ENCODE peak calls at places on chromosome 3, in nine cellular contexts. One of them, this sample, is unnamed.

GRCh38 chr3:122786067-122786466 is 7.6 kb downstream of the HSPBAP1 start:
- DNase-seq in iris pigment epithelial cell: peak
- DNase-seq in activated CD8-positive, alpha-beta memory T cell treated with anti-CD3 and anti-CD28 coated beads, Interleukin-2, amount 50 U/mL, for 4 hours: no peak
- DNase-seq in nephron progenitor cell: no peak
- DNase-seq in occipital lobe: no peak
- DNase-seq in memory B cell: no peak
- DNase-seq in AG08396: peak
- DNase-seq in fibroblast of pulmonary artery: peak
- DNase-seq in HS-5: no peak
- DNase-seq in this sample: no peak

GRCh38 chr3:104628185-104628789 is 738.4 kb upstream of the ALCAM start:
- DNase-seq in iris pigment epithelial cell: peak
- DNase-seq in activated CD8-positive, alpha-beta memory T cell treated with anti-CD3 and anti-CD28 coated beads, Interleukin-2, amount 50 U/mL, for 4 hours: no peak
- DNase-seq in nephron progenitor cell: no peak
- DNase-seq in occipital lobe: no peak
- DNase-seq in memory B cell: no peak
- DNase-seq in AG08396: peak
- DNase-seq in fibroblast of pulmonary artery: peak
- DNase-seq in HS-5: peak
- DNase-seq in this sample: no peak

GRCh38 chr3:141952611-141953010 is 76.2 kb downstream of the ATP1B3 start:
- DNase-seq in iris pigment epithelial cell: no peak
- DNase-seq in activated CD8-positive, alpha-beta memory T cell treated with anti-CD3 and anti-CD28 coated beads, Interleukin-2, amount 50 U/mL, for 4 hours: no peak
- DNase-seq in nephron progenitor cell: no peak
- DNase-seq in occipital lobe: no peak
- DNase-seq in memory B cell: no peak
- DNase-seq in AG08396: no peak
- DNase-seq in fibroblast of pulmonary artery: no peak
- DNase-seq in HS-5: no peak
- DNase-seq in this sample: no peak

GRCh38 chr3:71423151-71423906 is 160.2 kb downstream of the FOXP1 start:
- DNase-seq in iris pigment epithelial cell: peak
- DNase-seq in activated CD8-positive, alpha-beta memory T cell treated with anti-CD3 and anti-CD28 coated beads, Interleukin-2, amount 50 U/mL, for 4 hours: no peak
- DNase-seq in nephron progenitor cell: no peak
- DNase-seq in occipital lobe: no peak
- DNase-seq in memory B cell: no peak
- DNase-seq in AG08396: no peak
- DNase-seq in fibroblast of pulmonary artery: peak
- DNase-seq in HS-5: no peak
- DNase-seq in this sample: no peak

GRCh38 chr3:98768961-98769360 is 5.8 kb downstream of the ST3GAL6 start:
- DNase-seq in iris pigment epithelial cell: no peak
- DNase-seq in activated CD8-positive, alpha-beta memory T cell treated with anti-CD3 and anti-CD28 coated beads, Interleukin-2, amount 50 U/mL, for 4 hours: no peak
- DNase-seq in nephron progenitor cell: no peak
- DNase-seq in occipital lobe: no peak
- DNase-seq in memory B cell: no peak
- DNase-seq in AG08396: no peak
- DNase-seq in fibroblast of pulmonary artery: no peak
- DNase-seq in HS-5: no peak
- DNase-seq in this sample: no peak

GRCh38 chr3:9793161-9793781 is 389 bp downstream of the ARPC4 start:
- DNase-seq in iris pigment epithelial cell: peak
- DNase-seq in activated CD8-positive, alpha-beta memory T cell treated with anti-CD3 and anti-CD28 coated beads, Interleukin-2, amount 50 U/mL, for 4 hours: no peak
- DNase-seq in nephron progenitor cell: no peak
- DNase-seq in occipital lobe: no peak
- DNase-seq in memory B cell: no peak
- DNase-seq in AG08396: peak
- DNase-seq in fibroblast of pulmonary artery: peak
- DNase-seq in HS-5: no peak
- DNase-seq in this sample: peak

GRCh38 chr3:172869356-172869755 is 118.8 kb downstream of the ECT2 start:
- DNase-seq in iris pigment epithelial cell: peak
- DNase-seq in activated CD8-positive, alpha-beta memory T cell treated with anti-CD3 and anti-CD28 coated beads, Interleukin-2, amount 50 U/mL, for 4 hours: no peak
- DNase-seq in nephron progenitor cell: no peak
- DNase-seq in occipital lobe: no peak
- DNase-seq in memory B cell: no peak
- DNase-seq in AG08396: no peak
- DNase-seq in fibroblast of pulmonary artery: peak
- DNase-seq in HS-5: no peak
- DNase-seq in this sample: no peak

GRCh38 chr3:112781611-112782010 is 65.1 kb downstream of the CD200R1L start:
- DNase-seq in iris pigment epithelial cell: no peak
- DNase-seq in activated CD8-positive, alpha-beta memory T cell treated with anti-CD3 and anti-CD28 coated beads, Interleukin-2, amount 50 U/mL, for 4 hours: no peak
- DNase-seq in nephron progenitor cell: no peak
- DNase-seq in occipital lobe: no peak
- DNase-seq in memory B cell: no peak
- DNase-seq in AG08396: no peak
- DNase-seq in fibroblast of pulmonary artery: no peak
- DNase-seq in HS-5: no peak
- DNase-seq in this sample: no peak

GRCh38 chr3:157335677-157336076 is 101.0 kb upstream of the PTX3 start:
- DNase-seq in iris pigment epithelial cell: peak
- DNase-seq in activated CD8-positive, alpha-beta memory T cell treated with anti-CD3 and anti-CD28 coated beads, Interleukin-2, amount 50 U/mL, for 4 hours: no peak
- DNase-seq in nephron progenitor cell: peak
- DNase-seq in occipital lobe: peak
- DNase-seq in memory B cell: no peak
- DNase-seq in AG08396: peak
- DNase-seq in fibroblast of pulmonary artery: peak
- DNase-seq in HS-5: peak
- DNase-seq in this sample: no peak

GRCh38 chr3:196754215-196754937 is 14.7 kb downstream of the PAK2 start:
- DNase-seq in iris pigment epithelial cell: peak
- DNase-seq in activated CD8-positive, alpha-beta memory T cell treated with anti-CD3 and anti-CD28 coated beads, Interleukin-2, amount 50 U/mL, for 4 hours: no peak
- DNase-seq in nephron progenitor cell: no peak
- DNase-seq in occipital lobe: no peak
- DNase-seq in memory B cell: no peak
- DNase-seq in AG08396: no peak
- DNase-seq in fibroblast of pulmonary artery: no peak
- DNase-seq in HS-5: no peak
- DNase-seq in this sample: no peak

GRCh38 chr3:123053107-123053506 is 13.7 kb upstream of the PDIA5 start:
- DNase-seq in iris pigment epithelial cell: no peak
- DNase-seq in activated CD8-positive, alpha-beta memory T cell treated with anti-CD3 and anti-CD28 coated beads, Interleukin-2, amount 50 U/mL, for 4 hours: no peak
- DNase-seq in nephron progenitor cell: no peak
- DNase-seq in occipital lobe: no peak
- DNase-seq in memory B cell: no peak
- DNase-seq in AG08396: no peak
- DNase-seq in fibroblast of pulmonary artery: peak
- DNase-seq in HS-5: no peak
- DNase-seq in this sample: no peak

GRCh38 chr3:102225407-102226132 is 209.2 kb upstream of the ZPLD1 start:
- DNase-seq in iris pigment epithelial cell: peak
- DNase-seq in activated CD8-positive, alpha-beta memory T cell treated with anti-CD3 and anti-CD28 coated beads, Interleukin-2, amount 50 U/mL, for 4 hours: no peak
- DNase-seq in nephron progenitor cell: no peak
- DNase-seq in occipital lobe: no peak
- DNase-seq in memory B cell: no peak
- DNase-seq in AG08396: peak
- DNase-seq in fibroblast of pulmonary artery: peak
- DNase-seq in HS-5: peak
- DNase-seq in this sample: no peak

GRCh38 chr3:161920196-161920595 is 423.6 kb downstream of the OTOL1 start:
- DNase-seq in iris pigment epithelial cell: peak
- DNase-seq in activated CD8-positive, alpha-beta memory T cell treated with anti-CD3 and anti-CD28 coated beads, Interleukin-2, amount 50 U/mL, for 4 hours: no peak
- DNase-seq in nephron progenitor cell: no peak
- DNase-seq in occipital lobe: no peak
- DNase-seq in memory B cell: no peak
- DNase-seq in AG08396: no peak
- DNase-seq in fibroblast of pulmonary artery: no peak
- DNase-seq in HS-5: no peak
- DNase-seq in this sample: no peak

GRCh38 chr3:39191103-39191502 is 1.3 kb downstream of the XIRP1 start:
- DNase-seq in iris pigment epithelial cell: no peak
- DNase-seq in activated CD8-positive, alpha-beta memory T cell treated with anti-CD3 and anti-CD28 coated beads, Interleukin-2, amount 50 U/mL, for 4 hours: no peak
- DNase-seq in nephron progenitor cell: no peak
- DNase-seq in occipital lobe: no peak
- DNase-seq in memory B cell: no peak
- DNase-seq in AG08396: no peak
- DNase-seq in fibroblast of pulmonary artery: no peak
- DNase-seq in HS-5: no peak
- DNase-seq in this sample: no peak

GRCh38 chr3:43997788-43998373 is 243.8 kb upstream of the TOPAZ1 start:
- DNase-seq in iris pigment epithelial cell: no peak
- DNase-seq in activated CD8-positive, alpha-beta memory T cell treated with anti-CD3 and anti-CD28 coated beads, Interleukin-2, amount 50 U/mL, for 4 hours: no peak
- DNase-seq in nephron progenitor cell: peak
- DNase-seq in occipital lobe: no peak
- DNase-seq in memory B cell: no peak
- DNase-seq in AG08396: no peak
- DNase-seq in fibroblast of pulmonary artery: no peak
- DNase-seq in HS-5: peak
- DNase-seq in this sample: no peak

GRCh38 chr3:178352300-178353021 is 183.8 kb upstream of the KCNMB2 start:
- DNase-seq in iris pigment epithelial cell: peak
- DNase-seq in activated CD8-positive, alpha-beta memory T cell treated with anti-CD3 and anti-CD28 coated beads, Interleukin-2, amount 50 U/mL, for 4 hours: no peak
- DNase-seq in nephron progenitor cell: no peak
- DNase-seq in occipital lobe: no peak
- DNase-seq in memory B cell: no peak
- DNase-seq in AG08396: peak
- DNase-seq in fibroblast of pulmonary artery: peak
- DNase-seq in HS-5: peak
- DNase-seq in this sample: no peak